ENCODE peak calls at places on chromosomes 1 and 21, in five cellular contexts. W is HepG2, O is K562, Q is GM23338, D is GM12878. M is an unnamed sample.

GRCh38 chr1:182384387-182384960 is 7.1 kb downstream of the GLUL start:
- DNase-seq in W (no peak), O (no peak), Q (no peak), D (no peak), M (no peak)

GRCh38 chr21:26041441-26042180 is 129.0 kb downstream of the APP start:
- DNase-seq in W (no peak), O (no peak), Q (no peak), D (no peak), M (no peak)

GRCh38 chr1:39544327-39544726 is 32.3 kb downstream of the PABPC4 start:
- DNase-seq in W (no peak), O (no peak), Q (no peak), D (no peak), M (no peak)

GRCh38 chr1:245858683-245859509 is 648.2 kb downstream of the SMYD3 start:
- DNase-seq in W (no peak), O (no peak), Q (no peak), D (no peak), M (peak)

GRCh38 chr1:190940951-190941350 is 463.3 kb upstream of the BRINP3 start:
- DNase-seq in W (no peak), O (no peak), Q (no peak), D (no peak), M (no peak)

GRCh38 chr21:31802331-31802730 is 70.4 kb upstream of the SCAF4 start:
- DNase-seq in W (no peak), O (no peak), Q (peak), D (no peak), M (no peak)

GRCh38 chr1:62689524-62689923 is 1.3 kb upstream of the DOCK7 start:
- DNase-seq in W (peak), O (no peak), Q (no peak), D (no peak), M (no peak)

GRCh38 chr1:56507925-56508522 is 71.3 kb downstream of the PLPP3 start:
- DNase-seq in W (no peak), O (no peak), Q (no peak), D (no peak), M (no peak)

GRCh38 chr1:33248244-33248643 is 8.0 kb upstream of the ZNF362 start:
- DNase-seq in W (no peak), O (no peak), Q (no peak), D (no peak), M (no peak)

GRCh38 chr1:24437631-24438396 is 22.2 kb downstream of the NIPAL3 start:
- DNase-seq in W (no peak), O (no peak), Q (peak), D (no peak), M (no peak)

GRCh38 chr1:207027221-207027777 is 5.3 kb downstream of the C1orf116 start:
- DNase-seq in W (no peak), O (no peak), Q (no peak), D (no peak), M (peak)

GRCh38 chr1:14365226-14365994 is 233.1 kb upstream of the KAZN start:
- DNase-seq in W (no peak), O (no peak), Q (no peak), D (no peak), M (no peak)

GRCh38 chr1:37549341-37549740 is 4.8 kb downstream of the SNIP1 start:
- DNase-seq in W (no peak), O (no peak), Q (no peak), D (no peak), M (no peak)

GRCh38 chr1:119714583-119714982 is 2.8 kb downstream of the PHGDH start:
- DNase-seq in W (no peak), O (no peak), Q (peak), D (no peak), M (no peak)

GRCh38 chr1:37133276-37134145 is 99.2 kb upstream of the GRIK3 start:
- DNase-seq in W (no peak), O (no peak), Q (no peak), D (no peak), M (no peak)

GRCh38 chr1:200226268-200226968 is 183.4 kb downstream of the ZNF281 start:
- DNase-seq in W (no peak), O (peak), Q (peak), D (no peak), M (no peak)

GRCh38 chr1:231695439-231696255 is 69.1 kb downstream of the DISC1 start:
- DNase-seq in W (no peak), O (no peak), Q (no peak), D (no peak), M (no peak)

GRCh38 chr1:58983159-58983558 is 199.3 kb upstream of the JUN start:
- DNase-seq in W (no peak), O (no peak), Q (no peak), D (no peak), M (no peak)

GRCh38 chr1:240492832-240493440 is 119.0 kb downstream of the GREM2 start:
- DNase-seq in W (no peak), O (peak), Q (peak), D (no peak), M (peak)

GRCh38 chr1:233673146-233673946 is 59.4 kb downstream of the KCNK1 start:
- DNase-seq in W (no peak), O (no peak), Q (no peak), D (peak), M (peak)

GRCh38 chr1:214403431-214403830 is 122.5 kb downstream of the SMYD2 start:
- DNase-seq in W (no peak), O (no peak), Q (no peak), D (no peak), M (no peak)

GRCh38 chr1:25033030-25033827 is 103.2 kb upstream of the RUNX3 start:
- DNase-seq in W (no peak), O (no peak), Q (no peak), D (no peak), M (no peak)

GRCh38 chr1:167161242-167161641 is 59.4 kb upstream of the POU2F1 start:
- DNase-seq in W (no peak), O (no peak), Q (peak), D (no peak), M (no peak)

GRCh38 chr1:21321963-21322680 is 31.9 kb upstream of the ECE1 start:
- DNase-seq in W (no peak), O (no peak), Q (no peak), D (no peak), M (no peak)
- TF ChIP-seq JUNB in W (no peak), O (no peak), Q (no peak), D (no peak), M (no peak)

GRCh38 chr1:16965486-16966067 is 14.8 kb downstream of the MFAP2 start:
- DNase-seq in W (no peak), O (no peak), Q (no peak), D (no peak), M (no peak)

GRCh38 chr1:16956775-16957174 is 23.6 kb downstream of the MFAP2 start:
- DNase-seq in W (no peak), O (peak), Q (no peak), D (no peak), M (no peak)

GRCh38 chr1:16958475-16958874 is 21.9 kb downstream of the MFAP2 start:
- DNase-seq in W (no peak), O (no peak), Q (no peak), D (no peak), M (no peak)

GRCh38 chr1:16960560-16961296 is 19.7 kb downstream of the MFAP2 start:
- DNase-seq in W (peak), O (peak), Q (peak), D (peak), M (peak)

GRCh38 chr1:16961297-16962124 is 18.9 kb downstream of the MFAP2 start:
- DNase-seq in W (no peak), O (peak), Q (no peak), D (no peak), M (no peak)
- H3K4me3 ChIP-seq in W (peak), O (no peak), Q (peak), D (peak), M (peak)

GRCh38 chr21:43819511-43820405 is 30.4 kb downstream of the RRP1 start:
- DNase-seq in W (no peak), O (no peak), Q (no peak), D (no peak), M (no peak)
- TF ChIP-seq JUNB in W (no peak), O (no peak), Q (no peak), D (no peak), M (no peak)

DNA sequence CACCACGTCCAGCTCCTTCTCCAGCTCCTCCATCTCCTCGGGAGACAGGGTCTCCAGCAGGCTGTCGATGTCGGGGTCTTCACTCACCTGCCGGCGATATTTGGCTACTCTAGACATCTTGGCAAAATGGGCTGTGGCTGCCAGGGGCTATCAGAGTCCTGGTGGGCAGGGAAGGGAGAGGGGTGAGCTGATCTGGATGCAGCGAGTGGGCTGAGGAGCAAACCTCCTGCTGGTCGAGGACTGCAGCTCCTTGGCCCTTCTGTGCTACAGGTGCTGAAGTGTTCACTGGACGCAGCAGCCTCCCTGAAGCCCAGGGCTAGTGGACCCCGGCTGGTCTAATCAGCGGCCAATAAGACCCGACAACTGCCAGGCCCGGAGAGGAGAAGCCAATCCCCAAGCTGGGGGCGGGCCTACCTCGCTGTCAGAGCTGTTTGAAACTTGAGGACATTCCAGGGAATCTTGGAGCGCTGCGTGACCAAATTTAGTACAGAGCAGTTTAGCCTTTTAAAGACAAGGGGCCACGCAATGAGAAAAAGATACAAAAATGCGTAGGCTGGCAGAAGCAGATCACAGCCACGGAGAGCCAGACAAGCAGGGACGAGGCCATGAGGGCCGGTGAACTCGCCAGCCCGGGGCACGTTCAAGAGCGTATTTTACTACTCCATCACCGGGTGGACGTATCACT is at the start of gene LMOD1:
- DNase-seq in W (peak), O (peak), Q (peak), D (no peak), M (no peak)
- H3K4me3 ChIP-seq in W (peak), O (peak), Q (peak), D (no peak), M (no peak)

GRCh38 chr1:54846716-54847284 is 40.2 kb downstream of the DHCR24 start:
- DNase-seq in W (no peak), O (no peak), Q (no peak), D (no peak), M (no peak)
- TF ChIP-seq JUNB in W (no peak), O (no peak), Q (no peak), D (no peak), M (no peak)

GRCh38 chr21:44711327-44712202 is at the start of gene TSPEAR:
- DNase-seq in W (no peak), O (no peak), Q (peak), D (no peak), M (no peak)
- H3K4me3 ChIP-seq in W (no peak), O (no peak), Q (peak), D (no peak), M (no peak)

DNA sequence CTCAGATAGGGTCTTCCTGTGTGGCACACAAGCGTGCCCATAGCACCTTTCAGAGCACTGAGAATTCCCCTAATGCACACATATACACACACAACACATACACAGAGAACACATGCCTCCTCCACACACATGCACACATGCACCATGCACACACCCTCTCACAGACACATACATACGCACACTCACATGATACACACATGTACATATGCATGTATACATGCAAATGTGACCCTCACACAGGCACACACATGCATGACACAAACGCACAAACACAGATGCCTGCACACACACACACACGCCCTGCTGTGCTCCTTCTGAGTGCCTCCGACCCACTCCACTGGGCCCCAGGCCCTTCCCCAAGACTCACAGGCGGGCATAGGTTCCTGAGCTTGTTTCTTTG is 251.0 kb downstream of the PTPRU start:
- DNase-seq in W (no peak), O (no peak), Q (no peak), D (no peak), M (no peak)
- TF ChIP-seq JUNB in W (no peak), O (no peak), Q (no peak), D (no peak), M (no peak)

GRCh38 chr1:27367160-27367650 is 444 bp upstream of the MAP3K6 start:
- DNase-seq in W (no peak), O (no peak), Q (peak), D (no peak), M (no peak)
- H3K4me3 ChIP-seq in W (peak), O (peak), Q (peak), D (no peak), M (peak)